ENCODE peak calls at places on chromosomes 16 and 17, in ten cellular contexts. M is mucosa of descending colon; X is NCI-H774; W is NCI-H1436; I is stimulated activated CD8-positive, alpha-beta memory T cell treated with anti-CD3 and anti-CD28 coated beads, Interleukin-7, amount 100 ng/mL, for 1 hour; T is HTR-8/SVneo; L is NCI-H2081; S is kidney tubule cell; O is AG09309; U is hypothalamus. D is an unnamed sample.

GRCh38 chr16:49639739-49640388 is 216.0 kb downstream of the ZNF423 start:
- DNase-seq in M (peak), X (no peak), W (no peak), I (no peak), T (no peak), L (no peak), S (no peak), O (no peak), U (no peak), D (no peak)

GRCh38 chr17:75611746-75612437 is 21.3 kb upstream of the SMIM5 start:
- DNase-seq in M (peak), X (no peak), W (no peak), I (no peak), T (no peak), L (peak), S (no peak), O (no peak), U (no peak), D (no peak)

GRCh38 chr17:72430611-72431432 is 310.0 kb downstream of the SOX9 start:
- DNase-seq in M (peak), X (no peak), W (no peak), I (no peak), T (no peak), L (no peak), S (no peak), O (no peak), U (no peak), D (no peak)

GRCh38 chr17:6639014-6639650 is 1.4 kb downstream of the KIAA0753 start:
- DNase-seq in M (no peak), X (no peak), W (no peak), I (no peak), T (no peak), L (no peak), S (peak), O (no peak), U (no peak), D (no peak)

GRCh38 chr17:42655528-42655927 is 3.6 kb upstream of the TUBG2 start:
- DNase-seq in M (no peak), X (no peak), W (no peak), I (no peak), T (no peak), L (no peak), S (peak), O (no peak), U (no peak), D (no peak)

GRCh38 chr17:55500103-55500502 is 11.1 kb downstream of the SMIM36 start:
- DNase-seq in M (no peak), X (no peak), W (no peak), I (no peak), T (no peak), L (no peak), S (no peak), O (no peak), U (no peak), D (no peak)

GRCh38 chr17:79162012-79162577 is 87.5 kb downstream of the ENGASE start:
- DNase-seq in M (no peak), X (no peak), W (no peak), I (no peak), T (no peak), L (peak), S (no peak), O (no peak), U (no peak), D (no peak)

GRCh38 chr16:66903544-66904427 is 14.9 kb downstream of the CDH16 start:
- DNase-seq in M (no peak), X (no peak), W (no peak), I (no peak), T (no peak), L (no peak), S (no peak), O (no peak), U (no peak), D (no peak)

GRCh38 chr17:39601010-39601597 is 6.6 kb downstream of the NEUROD2 start:
- DNase-seq in M (no peak), X (no peak), W (no peak), I (no peak), T (no peak), L (no peak), S (no peak), O (no peak), U (no peak), D (no peak)

GRCh38 chr17:17125136-17126084 is 80.7 kb downstream of the PLD6 start:
- DNase-seq in M (no peak), X (no peak), W (no peak), I (no peak), T (no peak), L (peak), S (no peak), O (no peak), U (no peak), D (peak)

GRCh38 chr17:81003711-81004335 is 12.2 kb downstream of the CHMP6 start:
- DNase-seq in M (peak), X (no peak), W (no peak), I (no peak), T (no peak), L (peak), S (no peak), O (no peak), U (no peak), D (no peak)

GRCh38 chr16:14409563-14409962 is 220.5 kb downstream of the PARN start:
- DNase-seq in M (peak), X (no peak), W (no peak), I (no peak), T (peak), L (no peak), S (peak), O (peak), U (no peak), D (no peak)

GRCh38 chr17:58487589-58488427 is at the start of gene HSF5:
- DNase-seq in M (peak), X (no peak), W (no peak), I (peak), T (no peak), L (no peak), S (no peak), O (no peak), U (no peak), D (peak)

D was measured in activated CD4-positive, alpha-beta memory T cell treated with anti-CD3 and anti-CD28 coated beads, Interleukin-2, amount 10 ng/mL, durations not matched to agents 7 days and 5 days.